ENCODE peak calls at places on chromosomes 5 and 9, in nine cellular contexts. One of them, this sample, is unnamed.

GRCh38 chr9:764105-764524 is 77.4 kb upstream of the DMRT1 start:
- DNase-seq in Ammon's horn: peak
- DNase-seq in C1 segment of cervical spinal cord: no peak
- DNase-seq in osteocyte: peak
- DNase-seq in activated naive CD4-positive, alpha-beta T cell: no peak
- DNase-seq in cardiac septum: no peak
- DNase-seq in Karpas-422: peak
- DNase-seq in activated T-cell treated with anti-CD3 and anti-CD28 coated beads for 48 hours: peak
- DNase-seq in SK-N-MC: peak
- DNase-seq in this sample: peak

GRCh38 chr9:138025417-138025816 is 147.8 kb downstream of the CACNA1B start:
- DNase-seq in C1 segment of cervical spinal cord: no peak
- DNase-seq in activated naive CD4-positive, alpha-beta T cell: no peak
- DNase-seq in Karpas-422: no peak
- DNase-seq in osteocyte: peak
- DNase-seq in Ammon's horn: no peak
- DNase-seq in cardiac septum: no peak
- DNase-seq in SK-N-MC: no peak
- DNase-seq in activated T-cell treated with anti-CD3 and anti-CD28 coated beads for 48 hours: no peak
- DNase-seq in this sample: no peak

GRCh38 chr5:6814816-6815215 is 101.6 kb downstream of the TENT4A start:
- DNase-seq in cardiac septum: no peak
- DNase-seq in activated naive CD4-positive, alpha-beta T cell: no peak
- DNase-seq in SK-N-MC: no peak
- DNase-seq in C1 segment of cervical spinal cord: no peak
- DNase-seq in activated T-cell treated with anti-CD3 and anti-CD28 coated beads for 48 hours: no peak
- DNase-seq in osteocyte: peak
- DNase-seq in Ammon's horn: no peak
- DNase-seq in Karpas-422: no peak
- DNase-seq in this sample: no peak

GRCh38 chr5:160685219-160685618 is 166.8 kb downstream of the ATP10B start:
- DNase-seq in SK-N-MC: no peak
- DNase-seq in cardiac septum: no peak
- DNase-seq in osteocyte: no peak
- DNase-seq in activated naive CD4-positive, alpha-beta T cell: no peak
- DNase-seq in Ammon's horn: no peak
- DNase-seq in Karpas-422: no peak
- DNase-seq in C1 segment of cervical spinal cord: no peak
- DNase-seq in activated T-cell treated with anti-CD3 and anti-CD28 coated beads for 48 hours: no peak
- DNase-seq in this sample: no peak

GRCh38 chr5:148687427-148687826 is 33.1 kb upstream of the HTR4 start:
- DNase-seq in SK-N-MC: no peak
- DNase-seq in Ammon's horn: no peak
- DNase-seq in activated T-cell treated with anti-CD3 and anti-CD28 coated beads for 48 hours: no peak
- DNase-seq in C1 segment of cervical spinal cord: no peak
- DNase-seq in activated naive CD4-positive, alpha-beta T cell: no peak
- DNase-seq in Karpas-422: peak
- DNase-seq in osteocyte: no peak
- DNase-seq in cardiac septum: no peak
- DNase-seq in this sample: peak

GRCh38 chr9:134545213-134546211 is 96.1 kb upstream of the COL5A1 start:
- DNase-seq in C1 segment of cervical spinal cord: no peak
- DNase-seq in SK-N-MC: no peak
- DNase-seq in activated naive CD4-positive, alpha-beta T cell: no peak
- DNase-seq in Ammon's horn: peak
- DNase-seq in cardiac septum: no peak
- DNase-seq in osteocyte: no peak
- DNase-seq in activated T-cell treated with anti-CD3 and anti-CD28 coated beads for 48 hours: no peak
- DNase-seq in Karpas-422: no peak
- DNase-seq in this sample: no peak

GRCh38 chr9:33124716-33125378 is 42.3 kb downstream of the B4GALT1 start:
- DNase-seq in SK-N-MC: no peak
- DNase-seq in cardiac septum: no peak
- DNase-seq in activated T-cell treated with anti-CD3 and anti-CD28 coated beads for 48 hours: no peak
- DNase-seq in activated naive CD4-positive, alpha-beta T cell: no peak
- DNase-seq in osteocyte: no peak
- DNase-seq in Ammon's horn: peak
- DNase-seq in Karpas-422: no peak
- DNase-seq in C1 segment of cervical spinal cord: no peak
- DNase-seq in this sample: peak

GRCh38 chr5:133754575-133755169 is 142.3 kb upstream of the FSTL4 start:
- DNase-seq in activated T-cell treated with anti-CD3 and anti-CD28 coated beads for 48 hours: peak
- DNase-seq in C1 segment of cervical spinal cord: no peak
- DNase-seq in osteocyte: peak
- DNase-seq in activated naive CD4-positive, alpha-beta T cell: no peak
- DNase-seq in cardiac septum: no peak
- DNase-seq in Ammon's horn: peak
- DNase-seq in SK-N-MC: no peak
- DNase-seq in Karpas-422: peak
- DNase-seq in this sample: peak

GRCh38 chr9:138023394-138024124 is 146.0 kb downstream of the CACNA1B start:
- DNase-seq in activated naive CD4-positive, alpha-beta T cell: no peak
- DNase-seq in activated T-cell treated with anti-CD3 and anti-CD28 coated beads for 48 hours: no peak
- DNase-seq in Ammon's horn: peak
- DNase-seq in Karpas-422: no peak
- DNase-seq in osteocyte: peak
- DNase-seq in cardiac septum: no peak
- DNase-seq in C1 segment of cervical spinal cord: no peak
- DNase-seq in SK-N-MC: no peak
- DNase-seq in this sample: no peak

GRCh38 chr5:60377826-60378225 is 322.1 kb downstream of the DEPDC1B start:
- DNase-seq in cardiac septum: no peak
- DNase-seq in SK-N-MC: no peak
- DNase-seq in activated T-cell treated with anti-CD3 and anti-CD28 coated beads for 48 hours: no peak
- DNase-seq in activated naive CD4-positive, alpha-beta T cell: no peak
- DNase-seq in C1 segment of cervical spinal cord: no peak
- DNase-seq in Karpas-422: no peak
- DNase-seq in osteocyte: no peak
- DNase-seq in Ammon's horn: no peak
- DNase-seq in this sample: no peak